ENCODE peak calls at places on chromosome 16, in ten cellular contexts. Q is suprapubic skin; V is heart left ventricle; Z is left lung; J is lung; E is CD4-positive, alpha-beta memory T cell; K is tibial artery; T is tibial nerve; H is PC-9; W is effector memory CD4-positive, alpha-beta T cell. I is an unnamed sample.
A peak's percentile ranks its signal among the peaks of the same experiment; 100 is the strongest.

GRCh38 chr16:12267491-12267890 is 291.0 kb downstream of the SNX29 start:
- DNase-seq in Q (no peak), V (no peak), Z (no peak), J (no peak), E (no peak), K (no peak), T (no peak), H (no peak), W (no peak), I (no peak)

GRCh38 chr16:12538667-12539081 is 265.0 kb downstream of the CPPED1 start:
- DNase-seq in Q (no peak), V (no peak), Z (no peak), J (no peak), E (no peak), K (no peak), T (no peak), H (no peak), W (no peak), I (no peak)

GRCh38 chr16:7722761-7723160 is 390.1 kb downstream of the RBFOX1 start:
- DNase-seq in Q (no peak), V (no peak), Z (no peak), J (no peak), E (no peak), K (no peak), T (no peak), H (no peak), W (no peak), I (no peak)

GRCh38 chr16:11190585-11191565 is 65.1 kb downstream of the SOCS1 start:
- DNase-seq in Q (no peak), V (no peak), Z (no peak), J (no peak), E (no peak), K (no peak), T (no peak), H (no peak), W (no peak), I (no peak)

GRCh38 chr16:51150159-51150893 is 744 bp downstream of the SALL1 start:
- DNase-seq in Q (no peak), V (no peak), Z (peak; percentile 70), J (no peak), E (no peak), K (no peak), T (no peak), H (no peak), W (no peak), I (no peak)

GRCh38 chr16:17828012-17828411 is 357.3 kb upstream of the XYLT1 start:
- DNase-seq in Q (no peak), V (no peak), Z (no peak), J (no peak), E (no peak), K (no peak), T (no peak), H (no peak), W (no peak), I (no peak)

GRCh38 chr16:85699628-85700027 is 10.9 kb upstream of the GINS2 start:
- DNase-seq in Q (no peak), V (peak; percentile 50), Z (no peak), J (no peak), E (no peak), K (no peak), T (no peak), H (no peak), W (no peak), I (no peak)

GRCh38 chr16:11088432-11088794 is 144.0 kb downstream of the CLEC16A start:
- DNase-seq in Q (no peak), V (no peak), Z (no peak), J (no peak), E (no peak), K (no peak), T (no peak), H (no peak), W (no peak), I (no peak)

GRCh38 chr16:6642271-6642670 is 690.4 kb upstream of the RBFOX1 start:
- DNase-seq in Q (no peak), V (no peak), Z (no peak), J (no peak), E (no peak), K (no peak), T (no peak), H (no peak), W (no peak), I (no peak)

GRCh38 chr16:87706278-87707000 is 59.3 kb downstream of the KLHDC4 start:
- DNase-seq in Q (no peak), V (no peak), Z (peak; percentile 66), J (no peak), E (no peak), K (no peak), T (no peak), H (no peak), W (no peak), I (no peak)

GRCh38 chr16:87707714-87708113 is 58.1 kb downstream of the KLHDC4 start:
- DNase-seq in Q (no peak), V (no peak), Z (peak; percentile 51), J (no peak), E (no peak), K (no peak), T (no peak), H (no peak), W (no peak), I (no peak)

GRCh38 chr16:87707097-87707496 is 58.7 kb downstream of the KLHDC4 start:
- DNase-seq in Q (no peak), V (no peak), Z (no peak), J (no peak), E (no peak), K (no peak), T (no peak), H (no peak), W (no peak), I (no peak)

GRCh38 chr16:87704754-87705353 is 60.9 kb downstream of the KLHDC4 start:
- DNase-seq in Q (no peak), V (no peak), Z (no peak), J (no peak), E (no peak), K (no peak), T (no peak), H (no peak), W (no peak), I (no peak)

GRCh38 chr16:87705780-87706277 is 60.0 kb downstream of the KLHDC4 start:
- DNase-seq in Q (no peak), V (no peak), Z (peak; percentile 80), J (peak; percentile 54), E (no peak), K (no peak), T (no peak), H (no peak), W (no peak), I (no peak)
- H3K36me3 ChIP-seq in Q (peaks cover 88% of the 10 kb centered on the region), V (peaks cover 45% of the 10 kb centered on the region), Z (peaks cover 79% of the 10 kb centered on the region), J (peaks cover 5% of the 10 kb centered on the region), E (peaks cover 47% of the 10 kb centered on the region), K (peaks cover 95% of the 10 kb centered on the region), T (no peaks in the 10 kb centered on the region), H (peaks cover 7% of the 10 kb centered on the region), W (peaks cover 50% of the 10 kb centered on the region), I (peaks cover 25% of the 10 kb centered on the region)

DNA sequence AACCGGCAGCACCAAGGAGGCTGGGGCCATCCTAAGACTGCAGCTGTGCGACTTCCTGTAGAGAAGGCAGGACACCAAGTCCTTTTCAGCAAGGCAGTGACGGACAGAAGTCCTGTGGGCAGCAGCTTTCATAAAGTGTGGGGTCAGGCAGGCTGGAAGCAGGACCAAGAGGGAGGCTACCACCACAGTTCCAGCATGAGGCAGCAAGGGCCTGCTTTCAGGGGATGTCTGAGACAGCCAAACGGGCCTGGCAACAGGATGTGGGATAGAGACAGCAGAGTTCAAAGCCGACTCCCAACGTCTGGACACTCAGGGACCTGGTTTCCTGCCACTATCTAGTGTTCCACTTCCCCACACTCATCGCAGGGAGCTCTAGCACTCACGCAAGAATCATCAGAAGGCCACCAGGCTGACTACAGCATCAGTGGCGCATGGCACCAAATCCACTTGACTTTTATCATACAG is 5.3 kb downstream of the USP7 start:
- DNase-seq in Q (peak; percentile 75), V (peak; percentile 39), Z (no peak), J (no peak), E (no peak), K (no peak), T (no peak), H (no peak), W (peak; percentile 19), I (peak; percentile 34)
- H3K4me1 ChIP-seq in Q (peaks cover 83% of the 10 kb centered on the region), V (peaks cover 13% of the 10 kb centered on the region), Z (peaks cover 75% of the 10 kb centered on the region), J (peaks cover 58% of the 10 kb centered on the region), E (peaks cover 83% of the 10 kb centered on the region), K (no peaks in the 10 kb centered on the region), T (peaks cover 71% of the 10 kb centered on the region), H (peaks cover 38% of the 10 kb centered on the region), W (peaks cover 65% of the 10 kb centered on the region), I (peaks cover 78% of the 10 kb centered on the region)

DNA sequence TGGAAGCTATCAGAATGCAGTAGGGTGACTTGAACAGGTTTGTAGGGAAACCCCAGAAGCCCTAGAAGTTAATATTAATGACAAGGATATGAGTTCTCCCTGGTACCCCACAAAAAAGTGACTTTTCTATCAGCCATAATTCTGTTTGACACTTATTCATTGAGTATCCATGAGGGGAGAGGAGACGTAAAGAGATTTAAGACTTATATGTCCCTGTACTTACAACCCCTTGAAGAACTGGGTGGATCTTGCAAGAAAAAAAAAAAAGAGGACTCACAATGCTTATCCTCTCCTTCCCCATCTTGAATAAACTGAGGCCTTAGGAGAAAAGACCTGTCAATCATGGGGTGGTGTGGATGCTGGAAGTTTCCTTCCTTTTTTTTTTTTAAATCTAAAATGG is 203.5 kb downstream of the CBLN1 start:
- DNase-seq in Q (no peak), V (no peak), Z (no peak), J (no peak), E (no peak), K (no peak), T (no peak), H (no peak), W (no peak), I (no peak)
- H3K9me3 ChIP-seq in Q (no peaks in the 10 kb centered on the region), V (no peaks in the 10 kb centered on the region), Z (peaks cover 50% of the 10 kb centered on the region), J (peaks cover 7% of the 10 kb centered on the region), E (no peaks in the 10 kb centered on the region), K (no peaks in the 10 kb centered on the region), T (no peaks in the 10 kb centered on the region), H (no peaks in the 10 kb centered on the region), W (no peaks in the 10 kb centered on the region), I (no peaks in the 10 kb centered on the region)

GRCh38 chr16:22250522-22250921 is 44.4 kb downstream of the EEF2K start:
- DNase-seq in Q (no peak), V (no peak), Z (no peak), J (no peak), E (no peak), K (no peak), T (no peak), H (no peak), W (no peak), I (no peak)

GRCh38 chr16:22252317-22252716 is 44.9 kb upstream of the POLR3E start:
- DNase-seq in Q (no peak), V (no peak), Z (no peak), J (no peak), E (no peak), K (no peak), T (no peak), H (no peak), W (no peak), I (no peak)

GRCh38 chr16:22257440-22257839 is 39.8 kb upstream of the POLR3E start:
- DNase-seq in Q (no peak), V (no peak), Z (no peak), J (no peak), E (no peak), K (no peak), T (no peak), H (no peak), W (no peak), I (no peak)

GRCh38 chr16:22253272-22253671 is 43.9 kb upstream of the POLR3E start:
- DNase-seq in Q (no peak), V (no peak), Z (no peak), J (no peak), E (no peak), K (no peak), T (no peak), H (no peak), W (no peak), I (no peak)

GRCh38 chr16:22255335-22255734 is 41.9 kb upstream of the POLR3E start:
- DNase-seq in Q (no peak), V (no peak), Z (no peak), J (no peak), E (no peak), K (no peak), T (no peak), H (no peak), W (no peak), I (no peak)
- H3K36me3 ChIP-seq in Q (peaks cover 99% of the 10 kb centered on the region), V (peaks cover 97% of the 10 kb centered on the region), Z (peaks cover 93% of the 10 kb centered on the region), J (peaks cover 35% of the 10 kb centered on the region), E (peaks cover 30% of the 10 kb centered on the region), K (peaks cover 100% of the 10 kb centered on the region), T (peaks cover 11% of the 10 kb centered on the region), H (peaks cover 12% of the 10 kb centered on the region), W (peaks cover 30% of the 10 kb centered on the region), I (peaks cover 35% of the 10 kb centered on the region)

I was measured in CD8-positive, alpha-beta memory T cell.